ENCODE peak calls at places on chromosomes 6 and 20, in seven cellular contexts. One of them, this sample, is unnamed.

GRCh38 chr6:11367638-11368199 is 135.3 kb upstream of the NEDD9 start:
- DNase-seq in activated T-cell treated with anti-CD3 and anti-CD28 coated beads for 48 hours: no peak
- DNase-seq in nephron progenitor cell: no peak
- DNase-seq in NCI-H345: no peak
- DNase-seq in GM06990: no peak
- DNase-seq in DMS153: no peak
- DNase-seq in GOT3: no peak
- DNase-seq in this sample: no peak

GRCh38 chr6:1575213-1576041 is 34.3 kb upstream of the FOXC1 start:
- DNase-seq in GOT3: no peak
- DNase-seq in nephron progenitor cell: peak
- DNase-seq in NCI-H345: no peak
- DNase-seq in GM06990: no peak
- DNase-seq in activated T-cell treated with anti-CD3 and anti-CD28 coated beads for 48 hours: no peak
- DNase-seq in DMS153: no peak
- DNase-seq in this sample: no peak

GRCh38 chr6:131931063-131931745 is 20.0 kb downstream of the CCN2 start:
- DNase-seq in nephron progenitor cell: no peak
- DNase-seq in DMS153: no peak
- DNase-seq in activated T-cell treated with anti-CD3 and anti-CD28 coated beads for 48 hours: no peak
- DNase-seq in NCI-H345: no peak
- DNase-seq in GM06990: no peak
- DNase-seq in GOT3: no peak
- DNase-seq in this sample: no peak

GRCh38 chr6:75290558-75290957 is 6.0 kb upstream of the TMEM30A start:
- DNase-seq in GOT3: no peak
- DNase-seq in GM06990: no peak
- DNase-seq in DMS153: no peak
- DNase-seq in nephron progenitor cell: no peak
- DNase-seq in NCI-H345: no peak
- DNase-seq in activated T-cell treated with anti-CD3 and anti-CD28 coated beads for 48 hours: no peak
- DNase-seq in this sample: no peak

GRCh38 chr20:21571841-21572690 is 58.2 kb upstream of the NKX2-2 start:
- DNase-seq in GOT3: no peak
- DNase-seq in DMS153: no peak
- DNase-seq in nephron progenitor cell: peak
- DNase-seq in activated T-cell treated with anti-CD3 and anti-CD28 coated beads for 48 hours: no peak
- DNase-seq in NCI-H345: peak
- DNase-seq in GM06990: no peak
- DNase-seq in this sample: peak

GRCh38 chr6:113381232-113381631 is 475.9 kb upstream of the MARCKS start:
- DNase-seq in activated T-cell treated with anti-CD3 and anti-CD28 coated beads for 48 hours: no peak
- DNase-seq in NCI-H345: no peak
- DNase-seq in GM06990: no peak
- DNase-seq in GOT3: no peak
- DNase-seq in DMS153: no peak
- DNase-seq in nephron progenitor cell: no peak
- DNase-seq in this sample: no peak

GRCh38 chr6:89436226-89436625 is 3.3 kb downstream of the ANKRD6 start:
- DNase-seq in DMS153: peak
- DNase-seq in NCI-H345: no peak
- DNase-seq in nephron progenitor cell: no peak
- DNase-seq in GOT3: no peak
- DNase-seq in activated T-cell treated with anti-CD3 and anti-CD28 coated beads for 48 hours: no peak
- DNase-seq in GM06990: no peak
- DNase-seq in this sample: peak

GRCh38 chr6:82017316-82017715 is 230.2 kb downstream of the IBTK start:
- DNase-seq in GOT3: no peak
- DNase-seq in nephron progenitor cell: no peak
- DNase-seq in DMS153: peak
- DNase-seq in NCI-H345: no peak
- DNase-seq in activated T-cell treated with anti-CD3 and anti-CD28 coated beads for 48 hours: no peak
- DNase-seq in GM06990: no peak
- DNase-seq in this sample: no peak

GRCh38 chr6:50457351-50457750 is 256.0 kb upstream of the TFAP2D start:
- DNase-seq in DMS153: no peak
- DNase-seq in nephron progenitor cell: no peak
- DNase-seq in NCI-H345: no peak
- DNase-seq in GM06990: no peak
- DNase-seq in activated T-cell treated with anti-CD3 and anti-CD28 coated beads for 48 hours: no peak
- DNase-seq in GOT3: no peak
- DNase-seq in this sample: no peak

GRCh38 chr6:29887330-29887818 is 55.0 kb upstream of the HLA-A start:
- DNase-seq in GM06990: peak
- DNase-seq in nephron progenitor cell: no peak
- DNase-seq in activated T-cell treated with anti-CD3 and anti-CD28 coated beads for 48 hours: no peak
- DNase-seq in GOT3: no peak
- DNase-seq in DMS153: no peak
- DNase-seq in NCI-H345: no peak
- DNase-seq in this sample: no peak

GRCh38 chr6:34696189-34696738 is 303 bp downstream of the ILRUN start:
- DNase-seq in NCI-H345: no peak
- DNase-seq in DMS153: no peak
- DNase-seq in activated T-cell treated with anti-CD3 and anti-CD28 coated beads for 48 hours: no peak
- DNase-seq in GM06990: no peak
- DNase-seq in nephron progenitor cell: no peak
- DNase-seq in GOT3: no peak
- DNase-seq in this sample: no peak

GRCh38 chr6:158996863-158997262 is 3.1 kb downstream of the RSPH3 start:
- DNase-seq in nephron progenitor cell: no peak
- DNase-seq in DMS153: no peak
- DNase-seq in activated T-cell treated with anti-CD3 and anti-CD28 coated beads for 48 hours: no peak
- DNase-seq in GOT3: no peak
- DNase-seq in GM06990: no peak
- DNase-seq in NCI-H345: no peak
- DNase-seq in this sample: no peak

GRCh38 chr20:15618912-15619311 is 954.3 kb downstream of the KIF16B start:
- DNase-seq in GOT3: no peak
- DNase-seq in NCI-H345: no peak
- DNase-seq in GM06990: no peak
- DNase-seq in DMS153: no peak
- DNase-seq in nephron progenitor cell: no peak
- DNase-seq in activated T-cell treated with anti-CD3 and anti-CD28 coated beads for 48 hours: no peak
- DNase-seq in this sample: no peak

GRCh38 chr6:69887026-69887425 is 20.7 kb downstream of the COL19A1 start:
- DNase-seq in GOT3: no peak
- DNase-seq in NCI-H345: no peak
- DNase-seq in nephron progenitor cell: no peak
- DNase-seq in GM06990: peak
- DNase-seq in activated T-cell treated with anti-CD3 and anti-CD28 coated beads for 48 hours: no peak
- DNase-seq in DMS153: no peak
- DNase-seq in this sample: no peak

GRCh38 chr6:18551228-18551627 is 164.1 kb downstream of the RNF144B start:
- DNase-seq in activated T-cell treated with anti-CD3 and anti-CD28 coated beads for 48 hours: no peak
- DNase-seq in GOT3: no peak
- DNase-seq in GM06990: no peak
- DNase-seq in NCI-H345: no peak
- DNase-seq in DMS153: no peak
- DNase-seq in nephron progenitor cell: no peak
- DNase-seq in this sample: no peak

GRCh38 chr6:37556884-37557644 is 57.4 kb upstream of the CCDC167 start:
- DNase-seq in GM06990: peak
- DNase-seq in nephron progenitor cell: peak
- DNase-seq in GOT3: no peak
- DNase-seq in activated T-cell treated with anti-CD3 and anti-CD28 coated beads for 48 hours: no peak
- DNase-seq in NCI-H345: no peak
- DNase-seq in DMS153: no peak
- DNase-seq in this sample: no peak

GRCh38 chr6:169559001-169559441 is 142.8 kb downstream of the WDR27 start:
- DNase-seq in activated T-cell treated with anti-CD3 and anti-CD28 coated beads for 48 hours: no peak
- DNase-seq in GOT3: no peak
- DNase-seq in DMS153: no peak
- DNase-seq in nephron progenitor cell: no peak
- DNase-seq in GM06990: no peak
- DNase-seq in NCI-H345: no peak
- DNase-seq in this sample: no peak

GRCh38 chr6:42783177-42783875 is 1.5 kb downstream of the BICRAL start:
- DNase-seq in NCI-H345: peak
- DNase-seq in GM06990: peak
- DNase-seq in GOT3: no peak
- DNase-seq in nephron progenitor cell: peak
- DNase-seq in activated T-cell treated with anti-CD3 and anti-CD28 coated beads for 48 hours: peak
- DNase-seq in DMS153: peak
- DNase-seq in this sample: peak

GRCh38 chr6:71028236-71028876 is 71.5 kb upstream of the B3GAT2 start:
- DNase-seq in NCI-H345: no peak
- DNase-seq in activated T-cell treated with anti-CD3 and anti-CD28 coated beads for 48 hours: no peak
- DNase-seq in DMS153: peak
- DNase-seq in GM06990: no peak
- DNase-seq in nephron progenitor cell: no peak
- DNase-seq in GOT3: no peak
- DNase-seq in this sample: no peak

GRCh38 chr20:51864967-51865366 is 62.6 kb upstream of the SALL4 start:
- DNase-seq in GM06990: no peak
- DNase-seq in DMS153: no peak
- DNase-seq in nephron progenitor cell: no peak
- DNase-seq in GOT3: no peak
- DNase-seq in NCI-H345: no peak
- DNase-seq in activated T-cell treated with anti-CD3 and anti-CD28 coated beads for 48 hours: no peak
- DNase-seq in this sample: no peak

GRCh38 chr20:61353261-61353995 is 101.4 kb downstream of the CDH4 start:
- DNase-seq in nephron progenitor cell: no peak
- DNase-seq in DMS153: no peak
- DNase-seq in GM06990: no peak
- DNase-seq in GOT3: no peak
- DNase-seq in NCI-H345: no peak
- DNase-seq in activated T-cell treated with anti-CD3 and anti-CD28 coated beads for 48 hours: no peak
- DNase-seq in this sample: no peak